ENCODE peak calls at places on chromosomes 5 and 9, in nine cellular contexts. Z, N, S, X, Q, M, K, F and H are unnamed samples.

GRCh38 chr5:36001032-36001431 is 9.8 kb upstream of the UGT3A1 start:
- DNase-seq in Z (no peak), N (no peak), S (no peak), X (no peak), Q (no peak), M (no peak), K (no peak), F (no peak), H (no peak)

GRCh38 chr5:72920690-72921089 is 35.2 kb upstream of the FCHO2 start:
- DNase-seq in Z (no peak), N (no peak), S (no peak), X (no peak), Q (no peak), M (no peak), K (no peak), F (peak), H (no peak)

GRCh38 chr9:93673844-93674334 is 97.5 kb downstream of the PHF2 start:
- DNase-seq in Z (peak), N (peak), S (no peak), X (peak), Q (no peak), M (peak), K (peak), F (no peak), H (no peak)

GRCh38 chr5:145324767-145325479 is 510.2 kb downstream of the PRELID2 start:
- DNase-seq in Z (no peak), N (no peak), S (no peak), X (no peak), Q (no peak), M (no peak), K (no peak), F (no peak), H (no peak)

GRCh38 chr5:179819296-179820126 is 1.2 kb upstream of the SQSTM1 start:
- DNase-seq in Z (peak), N (peak), S (no peak), X (peak), Q (peak), M (peak), K (peak), F (peak), H (no peak)

GRCh38 chr9:27763831-27764230 is 190.6 kb upstream of the C9orf72 start:
- DNase-seq in Z (no peak), N (no peak), S (no peak), X (no peak), Q (no peak), M (no peak), K (no peak), F (no peak), H (no peak)

GRCh38 chr9:126986506-126986951 is 71.9 kb downstream of the RALGPS1 start:
- DNase-seq in Z (no peak), N (no peak), S (no peak), X (no peak), Q (no peak), M (no peak), K (no peak), F (no peak), H (no peak)

GRCh38 chr5:83179966-83180365 is 102.6 kb downstream of the XRCC4 start:
- DNase-seq in Z (no peak), N (no peak), S (peak), X (no peak), Q (no peak), M (no peak), K (no peak), F (no peak), H (no peak)

GRCh38 chr9:134327671-134328231 is 1.5 kb downstream of the RXRA start:
- DNase-seq in Z (no peak), N (no peak), S (no peak), X (peak), Q (no peak), M (peak), K (no peak), F (no peak), H (no peak)

DNA sequence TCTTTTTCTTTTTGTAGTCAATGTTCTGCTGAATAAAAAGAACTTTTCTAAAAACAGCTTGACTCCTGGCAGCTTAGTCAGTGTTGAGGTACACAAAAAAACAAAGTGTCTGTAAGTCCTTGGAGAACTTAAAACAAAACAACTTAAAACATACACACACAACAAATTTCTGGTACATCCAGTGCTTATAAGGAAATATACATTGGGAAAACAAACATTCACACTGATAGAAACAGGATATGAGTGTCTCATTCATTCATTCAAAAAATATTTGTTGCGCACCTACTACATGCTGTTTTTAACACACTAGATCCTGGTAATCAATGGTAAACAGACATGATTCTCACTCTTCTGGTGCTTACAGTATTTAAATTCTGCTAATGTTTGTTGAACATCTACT is 27.4 kb upstream of the MEGF9 start:
- DNase-seq in Z (no peak), N (no peak), S (no peak), X (no peak), Q (no peak), M (no peak), K (no peak), F (no peak), H (no peak)
- H3K27ac ChIP-seq in Z (no peak), N (no peak), S (no peak), X (no peak), Q (no peak), M (no peak), K (no peak), F (no peak), H (no peak)

GRCh38 chr5:135645781-135646180 is 67.0 kb upstream of the CXCL14 start:
- DNase-seq in Z (no peak), N (no peak), S (no peak), X (no peak), Q (no peak), M (no peak), K (no peak), F (no peak), H (no peak)
- H3K27ac ChIP-seq in Z (no peak), N (no peak), S (no peak), X (peak), Q (no peak), M (no peak), K (no peak), F (no peak), H (no peak)

GRCh38 chr9:28941856-28942255 is 1368.6 kb upstream of the C9orf72 start:
- DNase-seq in Z (no peak), N (no peak), S (no peak), X (no peak), Q (no peak), M (no peak), K (no peak), F (peak), H (no peak)
- H3K27ac ChIP-seq in Z (no peak), N (no peak), S (no peak), X (no peak), Q (no peak), M (no peak), K (no peak), F (peak), H (no peak)

GRCh38 chr5:132504746-132505145 is 14.2 kb upstream of the IRF1 start:
- DNase-seq in Z (no peak), N (no peak), S (no peak), X (no peak), Q (no peak), M (no peak), K (peak), F (no peak), H (no peak)
- H3K27ac ChIP-seq in Z (no peak), N (no peak), S (no peak), X (no peak), Q (no peak), M (no peak), K (no peak), F (no peak), H (no peak)

GRCh38 chr9:70034292-70034711 is 9.3 kb upstream of the MAMDC2 start:
- DNase-seq in Z (no peak), N (no peak), S (no peak), X (no peak), Q (no peak), M (no peak), K (no peak), F (no peak), H (no peak)
- H3K27ac ChIP-seq in Z (no peak), N (no peak), S (no peak), X (no peak), Q (no peak), M (no peak), K (no peak), F (no peak), H (no peak)

DNA sequence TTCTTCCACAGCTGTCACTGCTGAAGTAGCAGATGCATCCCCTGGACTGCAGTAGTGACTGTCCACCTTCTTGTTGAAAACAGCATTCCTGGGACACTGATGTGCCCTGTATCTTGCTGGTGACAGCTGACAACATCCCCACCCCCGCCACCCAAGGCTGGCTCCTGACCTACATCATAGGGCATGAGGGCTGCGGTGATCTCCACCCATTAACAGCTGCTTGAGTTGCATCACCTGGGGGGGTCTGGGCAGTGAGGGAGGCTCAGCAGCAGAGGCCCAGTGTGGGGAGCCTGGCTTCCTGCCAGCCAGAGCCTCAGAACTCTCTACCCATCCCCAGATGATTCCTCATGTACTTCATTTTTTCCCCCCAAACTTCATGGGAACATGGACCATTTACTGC is 4.1 kb downstream of the PRUNE2 start:
- DNase-seq in Z (no peak), N (no peak), S (no peak), X (peak), Q (no peak), M (no peak), K (no peak), F (no peak), H (no peak)
- H3K27ac ChIP-seq in Z (no peak), N (no peak), S (no peak), X (no peak), Q (no peak), M (no peak), K (no peak), F (no peak), H (peak)

GRCh38 chr9:12794024-12794799 is 19.4 kb downstream of the LURAP1L start:
- DNase-seq in Z (no peak), N (no peak), S (peak), X (no peak), Q (no peak), M (no peak), K (no peak), F (no peak), H (no peak)
- H3K27ac ChIP-seq in Z (no peak), N (no peak), S (no peak), X (peak), Q (no peak), M (no peak), K (no peak), F (no peak), H (no peak)

DNA sequence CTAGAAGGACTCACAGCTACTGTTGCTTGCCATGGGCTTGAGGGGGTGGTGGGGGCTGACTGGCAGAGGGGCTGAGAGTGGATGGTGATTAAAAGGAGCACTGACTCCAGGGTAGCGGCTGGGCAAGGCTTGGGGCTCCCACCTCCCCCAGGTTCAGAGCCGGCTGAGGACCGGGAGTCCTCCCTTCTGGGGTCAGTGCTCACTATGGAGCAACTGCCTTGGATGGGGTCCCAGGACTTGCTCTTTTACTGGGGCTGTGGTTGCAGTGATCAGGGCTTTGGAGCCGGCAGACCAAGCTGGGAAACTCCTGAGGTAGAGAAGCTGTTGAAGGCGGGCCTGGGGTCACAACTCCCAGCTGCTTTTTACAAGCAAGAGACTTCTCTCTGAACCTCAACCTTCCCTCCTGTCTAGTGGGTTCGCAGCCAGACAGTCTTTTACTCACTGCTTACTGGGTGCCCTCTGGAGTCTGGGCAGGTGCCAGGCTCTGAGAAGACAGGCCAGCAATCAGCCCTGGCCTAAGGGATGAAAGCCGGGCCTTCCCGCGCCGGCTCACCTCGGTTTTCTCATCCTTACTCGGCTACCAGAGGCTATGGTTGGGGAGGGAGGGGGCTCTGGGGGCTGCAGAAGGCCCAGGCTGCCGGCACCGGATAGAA is 795 bp upstream of the ASS1 start:
- DNase-seq in Z (no peak), N (no peak), S (no peak), X (peak), Q (no peak), M (peak), K (no peak), F (no peak), H (no peak)
- H3K27ac ChIP-seq in Z (no peak), N (no peak), S (no peak), X (peak), Q (no peak), M (peak), K (peak), F (no peak), H (no peak)

DNA sequence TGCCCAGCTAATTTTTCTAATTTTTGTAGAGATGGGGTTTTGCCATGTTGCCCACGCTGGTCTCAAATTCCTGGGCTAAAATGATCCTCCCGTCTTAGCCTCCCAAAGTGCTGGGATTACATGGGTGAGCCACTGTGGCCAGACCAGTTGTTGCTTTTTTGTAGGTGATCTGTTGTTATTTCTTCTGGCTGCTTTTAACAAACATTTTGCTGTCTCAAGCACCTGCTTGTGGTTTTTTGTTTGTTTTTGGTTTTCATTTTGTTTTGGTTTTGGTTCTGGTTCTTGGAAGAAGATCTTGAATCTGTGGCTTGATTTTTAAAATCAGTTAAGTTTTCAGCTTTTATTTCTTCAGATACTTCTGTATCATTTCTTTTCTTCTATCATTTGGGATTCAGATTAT is 21.1 kb downstream of the ERCC6L2 start:
- DNase-seq in Z (no peak), N (no peak), S (no peak), X (no peak), Q (no peak), M (no peak), K (no peak), F (no peak), H (no peak)
- H3K27ac ChIP-seq in Z (no peak), N (no peak), S (no peak), X (no peak), Q (no peak), M (no peak), K (no peak), F (no peak), H (no peak)